ENCODE peak calls at places on chromosomes 6 and 20, in eight cellular contexts. M is H1, B is body of pancreas, Q is esophagus squamous epithelium, V is lower leg skin, X is IMR-90, F is heart left ventricle, O is Peyer's patch. N is an unnamed sample.

GRCh38 chr6:34206726-34207125 is 29.9 kb upstream of the HMGA1 start:
- DNase-seq in M (no peak), B (no peak), Q (no peak), V (no peak), X (no peak), F (no peak), O (no peak), N (no peak)

GRCh38 chr6:110813813-110814487 is 1.3 kb downstream of the CDK19 start:
- DNase-seq in M (no peak), B (peak; percentile 6), Q (no peak), V (peak; percentile 21), X (no peak), F (no peak), O (no peak), N (peak; percentile 29)

GRCh38 chr6:170222498-170223471 is 68.1 kb downstream of the DLL1 start:
- DNase-seq in M (no peak), B (peak; percentile 9), Q (no peak), V (no peak), X (no peak), F (no peak), O (no peak), N (no peak)

GRCh38 chr6:30990422-30991086 is 7.0 kb downstream of the MUC21 start:
- DNase-seq in M (no peak), B (no peak), Q (no peak), V (no peak), X (no peak), F (no peak), O (no peak), N (no peak)

GRCh38 chr20:10185741-10186558 is 32.7 kb upstream of the SNAP25 start:
- DNase-seq in M (no peak), B (peak; percentile 67), Q (no peak), V (no peak), X (no peak), F (no peak), O (no peak), N (no peak)

GRCh38 chr6:5466459-5466858 is 205.1 kb downstream of the FARS2 start:
- DNase-seq in M (no peak), B (no peak), Q (no peak), V (no peak), X (peak; percentile 88), F (no peak), O (no peak), N (no peak)

GRCh38 chr6:72787521-72788031 is 165.7 kb downstream of the KCNQ5 start:
- DNase-seq in M (no peak), B (no peak), Q (no peak), V (peak; percentile 42), X (peak; percentile 78), F (no peak), O (no peak), N (peak; percentile 47)

GRCh38 chr6:143677577-143677890 is 231 bp upstream of the PHACTR2 start:
- DNase-seq in M (no peak), B (no peak), Q (no peak), V (no peak), X (no peak), F (no peak), O (no peak), N (no peak)

GRCh38 chr20:6007529-6008103 is 46.2 kb downstream of the LRRN4 start:
- DNase-seq in M (no peak), B (peak; percentile 8), Q (no peak), V (no peak), X (no peak), F (no peak), O (no peak), N (no peak)

GRCh38 chr6:131476362-131476761 is 96.7 kb upstream of the ARG1 start:
- DNase-seq in M (no peak), B (no peak), Q (no peak), V (no peak), X (no peak), F (no peak), O (no peak), N (no peak)

GRCh38 chr6:40477246-40478126 is 109.7 kb downstream of the LRFN2 start:
- DNase-seq in M (peak; percentile 25), B (no peak), Q (no peak), V (no peak), X (no peak), F (no peak), O (peak; percentile 16), N (no peak)

DNA sequence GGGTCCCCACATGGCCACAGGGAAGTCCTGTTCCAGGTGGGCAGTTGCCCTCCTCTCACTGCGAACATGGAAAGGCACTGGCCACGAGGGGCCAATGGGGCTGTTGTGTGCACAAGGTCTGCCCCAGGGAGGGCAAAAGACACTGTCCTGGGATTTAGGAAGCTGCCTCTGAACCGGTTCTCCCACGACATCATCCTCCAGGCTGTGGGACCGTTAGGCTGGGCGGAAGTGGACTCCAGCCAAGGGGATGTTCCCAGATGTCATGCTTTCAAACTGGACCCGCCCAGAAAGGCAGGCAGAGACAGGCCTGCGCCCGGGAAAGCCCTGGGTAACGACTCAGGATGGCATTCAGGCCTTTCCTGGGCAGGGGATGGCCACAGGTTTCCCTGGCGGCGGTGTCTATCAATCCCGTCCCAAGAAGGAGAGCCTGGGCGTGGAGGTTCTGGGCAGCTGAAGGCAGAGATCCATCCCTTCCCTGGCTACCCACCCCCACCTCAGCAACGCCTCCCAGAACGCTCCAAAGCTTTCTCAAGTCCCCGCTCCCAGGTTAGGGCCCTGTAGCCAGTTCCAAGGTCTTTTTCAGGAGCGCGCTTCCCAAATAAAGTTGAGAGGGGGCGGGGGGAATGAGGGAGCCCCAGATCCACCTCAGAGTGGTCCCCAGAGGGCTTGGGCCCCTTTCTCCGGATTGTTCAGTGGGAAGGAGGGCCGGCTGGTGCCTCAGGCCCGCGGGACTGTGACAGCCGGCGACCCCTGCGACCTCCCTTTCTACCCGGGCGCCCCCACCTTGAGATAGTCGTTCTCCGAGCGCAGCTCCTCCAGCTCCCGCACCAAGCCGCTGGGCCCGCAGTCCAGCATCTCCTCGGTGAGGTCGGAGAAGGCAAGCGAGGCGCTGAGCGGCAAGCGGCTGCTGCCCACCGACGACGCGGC is 13.8 kb upstream of the TLDC2 start:
- DNase-seq in M (no peak), B (peak; percentile 77), Q (no peak), V (peak; percentile 93), X (peak; percentile 83), F (peak; percentile 94), O (peak; percentile 30), N (peak; percentile 91)
- TF ChIP-seq POLR2A in M (peak; percentile 54), B (peak; percentile 32), Q (no peak), V (no peak), X (peak; percentile 69), F (peak; percentile 65), O (no peak), N (peak; percentile 76)

GRCh38 chr6:6856538-6857523 is 250.9 kb upstream of the RREB1 start:
- DNase-seq in M (no peak), B (peak; percentile 69), Q (peak; percentile 48), V (peak; percentile 52), X (peak; percentile 37), F (peak; percentile 83), O (peak; percentile 48), N (peak; percentile 33)
- TF ChIP-seq POLR2A in M (no peak), B (no peak), Q (no peak), V (no peak), X (no peak), F (no peak), O (no peak), N (no peak)

DNA sequence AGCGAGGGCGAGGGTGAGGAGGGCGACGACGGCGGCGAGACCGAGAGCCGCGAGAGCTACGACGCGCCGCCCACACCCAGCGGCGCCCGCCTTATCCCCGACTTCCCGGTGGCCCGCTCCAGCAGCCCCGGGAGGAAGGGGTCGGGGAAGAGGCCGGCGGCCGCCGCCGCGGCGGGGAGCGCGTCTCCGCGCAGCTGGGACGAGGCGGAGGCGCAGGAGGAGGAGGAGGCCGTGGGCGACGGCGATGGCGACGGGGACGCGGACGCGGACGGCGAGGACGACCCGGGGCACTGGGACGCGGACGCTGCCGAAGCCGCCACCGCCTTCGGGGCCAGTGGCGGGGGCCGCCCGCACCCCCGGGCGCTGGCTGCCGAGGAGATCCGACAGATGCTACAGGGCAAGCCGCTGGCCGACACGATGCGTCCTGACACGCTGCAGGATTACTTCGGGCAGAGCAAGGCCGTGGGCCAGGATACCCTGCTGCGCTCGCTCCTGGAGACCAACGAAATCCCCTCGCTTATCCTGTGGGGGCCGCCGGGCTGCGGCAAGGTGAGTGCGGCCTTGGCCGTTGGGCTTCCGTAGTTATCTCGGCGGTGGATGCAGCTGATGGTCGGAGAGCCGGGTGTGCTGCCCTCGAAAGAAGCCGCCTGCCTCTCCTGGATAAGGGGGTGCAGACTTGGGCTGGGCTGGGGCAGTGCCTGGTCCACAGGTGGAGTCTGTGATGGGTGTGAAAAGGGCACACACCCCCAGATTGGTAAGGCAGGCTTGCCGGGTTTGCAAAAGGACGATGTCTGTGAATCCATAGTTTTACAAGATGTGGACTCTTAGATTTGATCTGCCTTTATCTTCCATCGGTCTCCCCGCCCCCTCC is 938 bp downstream of the WRNIP1 start:
- DNase-seq in M (no peak), B (peak; percentile 60), Q (no peak), V (peak; percentile 47), X (peak; percentile 30), F (peak; percentile 67), O (peak; percentile 38), N (peak; percentile 23)
- TF ChIP-seq POLR2A in M (no peak), B (no peak), Q (no peak), V (no peak), X (no peak), F (no peak), O (no peak), N (no peak)

DNA sequence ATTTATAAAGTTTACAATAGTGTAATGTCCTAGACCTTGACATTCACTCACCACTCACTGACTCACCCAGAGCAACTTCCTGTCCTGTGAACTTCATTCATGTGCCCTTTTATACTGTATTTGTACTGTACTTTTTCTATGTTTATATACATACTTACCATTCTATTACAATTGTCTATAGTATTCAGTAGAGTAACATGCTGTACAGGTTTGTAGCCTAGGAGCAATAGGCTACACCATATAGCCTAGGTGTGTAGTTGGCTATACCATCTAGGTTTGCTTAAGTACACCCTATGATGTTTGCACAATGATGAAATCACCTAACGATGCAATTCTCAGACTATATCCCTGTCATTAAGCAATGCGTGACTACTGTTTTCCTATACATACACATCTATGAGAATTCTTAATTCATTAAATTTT is 17.5 kb downstream of the EDEM2 start:
- DNase-seq in M (no peak), B (no peak), Q (no peak), V (no peak), X (peak; percentile 71), F (no peak), O (no peak), N (no peak)
- TF ChIP-seq POLR2A in M (no peak), B (no peak), Q (no peak), V (no peak), X (no peak), F (no peak), O (no peak), N (no peak)

DNA sequence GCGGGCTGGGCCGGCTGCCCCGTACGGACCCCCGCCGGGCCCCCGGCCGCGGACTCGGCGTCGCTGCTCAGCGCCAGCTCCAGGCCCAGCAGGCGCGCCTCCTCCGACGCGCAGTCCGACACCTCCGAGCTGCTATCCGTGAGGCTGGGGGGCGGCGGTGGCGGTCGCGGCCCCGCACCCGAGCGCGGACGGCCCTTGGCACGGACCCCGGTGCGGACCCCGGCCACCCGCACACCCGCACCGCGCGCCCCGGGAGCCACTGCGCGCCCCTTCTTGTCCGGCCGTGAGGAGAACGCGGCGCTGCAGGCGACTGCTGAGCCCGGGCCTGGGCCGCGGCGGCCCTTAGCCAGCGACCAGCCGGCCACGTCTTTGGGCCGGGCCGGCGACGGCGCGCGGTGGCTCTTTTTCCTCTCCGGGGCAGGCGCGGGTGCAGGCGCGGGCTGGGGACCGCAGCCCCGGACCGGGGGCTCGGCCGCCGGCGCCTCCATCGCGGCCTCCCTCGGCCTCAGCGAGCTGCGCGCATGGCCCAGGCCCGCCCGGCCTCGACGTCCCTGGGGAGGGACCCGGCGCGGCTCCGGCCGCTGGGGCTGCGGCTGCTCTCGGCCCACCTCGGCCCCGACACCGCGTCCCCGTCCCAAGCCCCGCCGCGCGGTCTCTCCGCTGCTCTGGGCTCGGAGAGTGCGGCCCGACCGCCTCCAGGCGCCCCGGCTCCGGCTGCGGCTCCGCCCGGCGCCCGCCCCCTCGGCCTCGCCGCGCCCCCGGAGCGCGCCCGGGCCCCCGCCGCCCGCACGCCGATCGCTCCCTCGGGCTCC is 12.9 kb upstream of the TLDC2 start:
- DNase-seq in M (no peak), B (no peak), Q (no peak), V (no peak), X (no peak), F (no peak), O (no peak), N (no peak)
- TF ChIP-seq POLR2A in M (no peak), B (no peak), Q (no peak), V (no peak), X (no peak), F (no peak), O (no peak), N (peak; percentile 54)